ENCODE peak calls at places on chromosomes 13 and 19, in seven cellular contexts. A is substantia nigra; D is tibial nerve; B is transverse colon; Z is heart right ventricle; Q is IMR-90; M is CD8-positive, alpha-beta T cell. I is an unnamed sample.

GRCh38 chr13:108595416-108596257 is 33.8 kb upstream of the MYO16 start:
- DNase-seq in D (no peak), M (no peak), B (no peak), A (peak; percentile 52), Z (no peak), Q (no peak), I (no peak)

GRCh38 chr19:48391100-48392005 is at the start of gene KDELR1:
- DNase-seq in Z (peak; percentile 78), M (peak; percentile 76), B (peak; percentile 82), A (peak; percentile 74), D (peak; percentile 71), Q (peak; percentile 60), I (peak; percentile 87)

GRCh38 chr13:36029171-36029570 is 102.0 kb downstream of the DCLK1 start:
- DNase-seq in Q (peak; percentile 5), Z (no peak), A (no peak), D (no peak), M (no peak), B (no peak), I (no peak)

GRCh38 chr13:46593403-46593802 is 40.4 kb downstream of the LRCH1 start:
- DNase-seq in M (peak; percentile 27), B (no peak), D (no peak), Q (no peak), Z (no peak), A (no peak), I (no peak)

GRCh38 chr19:6586056-6586455 is 4.9 kb downstream of the CD70 start:
- DNase-seq in Z (no peak), M (no peak), D (no peak), Q (no peak), A (no peak), B (no peak), I (no peak)

GRCh38 chr19:33394006-33394722 is 20.7 kb downstream of the CEBPG start:
- DNase-seq in M (no peak), Z (no peak), B (no peak), A (peak; percentile 21), Q (peak; percentile 69), D (peak; percentile 65), I (no peak)

GRCh38 chr13:110380359-110381028 is 73.4 kb downstream of the COL4A2 start:
- DNase-seq in Q (peak; percentile 98), Z (no peak), M (no peak), A (no peak), D (no peak), B (no peak), I (no peak)

GRCh38 chr13:57823704-57824103 is 192.2 kb downstream of the PCDH17 start:
- DNase-seq in D (no peak), M (no peak), B (no peak), A (no peak), Q (no peak), Z (no peak), I (no peak)

GRCh38 chr13:51764184-51765141 is 39.5 kb downstream of the DHRS12 start:
- DNase-seq in B (peak; percentile 56), M (peak; percentile 34), Z (peak; percentile 70), Q (peak; percentile 97), D (peak; percentile 81), A (peak; percentile 85), I (peak; percentile 87)

GRCh38 chr19:49911381-49912145 is 14.9 kb upstream of the IL4I1 start:
- DNase-seq in B (no peak), Z (no peak), A (peak; percentile 28), Q (peak; percentile 52), M (no peak), D (no peak), I (no peak)

GRCh38 chr13:110812869-110813645 is 99.6 kb downstream of the ING1 start:
- DNase-seq in Z (no peak), M (no peak), B (no peak), D (no peak), Q (no peak), A (no peak), I (no peak)

GRCh38 chr19:31511696-31512095 is 162.5 kb upstream of the TSHZ3 start:
- DNase-seq in D (no peak), Z (no peak), M (no peak), B (no peak), Q (no peak), A (no peak), I (no peak)

GRCh38 chr13:50410921-50411712 is 395.9 kb downstream of the KCNRG start:
- DNase-seq in M (no peak), Q (peak; percentile 86), D (no peak), Z (no peak), B (no peak), A (no peak), I (no peak)

GRCh38 chr13:30846311-30846710 is 59.8 kb upstream of the MEDAG start:
- DNase-seq in D (no peak), B (no peak), Q (peak; percentile 49), M (no peak), A (no peak), Z (no peak), I (no peak)

GRCh38 chr19:33868821-33869412 is 72.2 kb downstream of the KCTD15 start:
- DNase-seq in D (no peak), M (no peak), B (peak; percentile 14), A (peak; percentile 28), Z (peak; percentile 41), Q (no peak), I (peak; percentile 23)

GRCh38 chr13:113537205-113537604 is 46.7 kb upstream of the DCUN1D2 start:
- DNase-seq in Z (no peak), M (no peak), D (no peak), A (no peak), Q (no peak), B (no peak), I (peak; percentile 5)

GRCh38 chr13:101291216-101291615 is 125.1 kb downstream of the NALCN start:
- DNase-seq in B (no peak), D (no peak), M (no peak), Z (no peak), A (no peak), Q (peak; percentile 39), I (no peak)

GRCh38 chr13:83340170-83340569 is 542.1 kb downstream of the SLITRK1 start:
- DNase-seq in M (no peak), Q (no peak), D (no peak), B (no peak), Z (no peak), A (no peak), I (no peak)
- H3K27ac ChIP-seq in M (no peak overlapping the region), Q (no peak overlapping the region), D (no peak overlapping the region), B (no peak overlapping the region), Z (no peak overlapping the region), A (no peak overlapping the region), I (no peak overlapping the region)

GRCh38 chr19:29328586-29328985 is 115.6 kb upstream of the UQCRFS1 start:
- DNase-seq in B (no peak), Z (no peak), A (no peak), D (no peak), Q (no peak), M (no peak), I (no peak)

GRCh38 chr19:29325241-29325975 is 112.5 kb upstream of the UQCRFS1 start:
- DNase-seq in M (no peak), Z (no peak), Q (no peak), D (no peak), A (no peak), B (no peak), I (no peak)

GRCh38 chr19:29326351-29326750 is 113.4 kb upstream of the UQCRFS1 start:
- DNase-seq in Q (no peak), A (no peak), M (no peak), D (no peak), Z (no peak), B (no peak), I (no peak)

GRCh38 chr19:29324717-29325116 is 111.8 kb upstream of the UQCRFS1 start:
- DNase-seq in Q (no peak), B (no peak), M (no peak), Z (no peak), A (no peak), D (no peak), I (no peak)

GRCh38 chr19:29326849-29327840 is 114.2 kb upstream of the UQCRFS1 start:
- DNase-seq in A (no peak), Q (no peak), M (no peak), D (no peak), B (no peak), Z (no peak), I (no peak)
- H3K27ac ChIP-seq in A (no peak overlapping the region), Q (no peak overlapping the region), M (no peak overlapping the region), D (no peak overlapping the region), B (no peak overlapping the region), Z (no peak overlapping the region), I (no peak overlapping the region)

GRCh38 chr13:28658539-28658795 is 463 bp upstream of the POMP start:
- DNase-seq in D (no peak), M (no peak), B (no peak), Q (no peak), A (no peak), Z (no peak), I (no peak)

GRCh38 chr13:28659611-28659970 is 661 bp downstream of the POMP start:
- DNase-seq in Q (peak; percentile 75), D (no peak), A (no peak), M (no peak), B (no peak), Z (no peak), I (no peak)

GRCh38 chr13:28657784-28658538 is 969 bp upstream of the POMP start:
- DNase-seq in A (no peak), Z (no peak), Q (peak; percentile 58), D (no peak), B (no peak), M (no peak), I (no peak)

GRCh38 chr13:28655566-28655965 is 3.4 kb upstream of the POMP start:
- DNase-seq in M (no peak), D (no peak), A (no peak), Z (no peak), B (no peak), Q (peak; percentile 80), I (no peak)

DNA sequence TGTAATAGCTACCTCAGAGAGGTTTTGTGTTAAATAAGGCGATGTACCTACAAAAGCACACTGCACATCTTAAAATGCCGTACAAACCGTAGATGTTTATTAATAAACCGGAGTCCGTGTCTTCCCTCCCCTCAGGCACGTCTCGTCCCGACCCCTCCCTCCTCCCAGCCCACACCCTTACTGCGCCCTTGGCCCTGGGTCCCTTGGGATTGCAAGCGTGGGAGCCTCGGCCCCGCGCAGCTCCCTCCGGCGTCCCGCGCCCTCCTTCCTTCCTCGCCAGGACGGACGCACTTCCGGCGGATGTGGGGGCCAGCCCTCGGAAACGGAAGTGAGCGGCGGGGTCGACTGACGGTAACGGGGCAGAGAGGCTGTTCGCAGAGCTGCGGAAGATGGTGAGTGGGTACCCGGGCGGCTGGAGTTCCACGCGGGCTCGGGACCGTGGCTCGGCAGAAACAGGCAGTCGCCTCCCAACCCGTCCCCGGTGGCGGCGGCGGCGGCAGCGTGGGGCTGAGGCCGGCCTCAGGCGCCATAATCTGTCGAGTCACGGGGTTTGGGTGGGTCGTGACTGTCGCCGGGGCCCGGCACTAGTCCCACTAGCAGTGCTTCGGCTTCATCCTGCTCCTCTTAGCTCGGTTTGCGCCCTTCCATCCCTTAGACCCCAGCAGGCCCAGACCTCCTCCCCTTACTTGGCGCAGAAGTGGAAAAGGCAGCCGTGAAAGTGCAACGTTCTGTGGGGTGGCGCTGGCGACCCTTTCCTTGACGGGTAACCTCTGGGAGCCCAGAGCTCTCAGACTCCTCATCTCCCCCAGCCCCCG is at the start of gene POMP:
- DNase-seq in D (peak; percentile 90), M (peak; percentile 94), Z (peak; percentile 96), B (peak; percentile 94), Q (peak; percentile 95), A (peak; percentile 89), I (peak; percentile 95)
- H3K27ac ChIP-seq in D (peak within 1 kb of the TSS; percentile 98), M (peak within 1 kb of the TSS; percentile 85), Z (peak within 1 kb of the TSS; percentile 89), B (peak within 1 kb of the TSS; percentile 91), Q (peak within 1 kb of the TSS; percentile 90), A (peak within 1 kb of the TSS; percentile 85), I (peak within 1 kb of the TSS; percentile 93)

DNA sequence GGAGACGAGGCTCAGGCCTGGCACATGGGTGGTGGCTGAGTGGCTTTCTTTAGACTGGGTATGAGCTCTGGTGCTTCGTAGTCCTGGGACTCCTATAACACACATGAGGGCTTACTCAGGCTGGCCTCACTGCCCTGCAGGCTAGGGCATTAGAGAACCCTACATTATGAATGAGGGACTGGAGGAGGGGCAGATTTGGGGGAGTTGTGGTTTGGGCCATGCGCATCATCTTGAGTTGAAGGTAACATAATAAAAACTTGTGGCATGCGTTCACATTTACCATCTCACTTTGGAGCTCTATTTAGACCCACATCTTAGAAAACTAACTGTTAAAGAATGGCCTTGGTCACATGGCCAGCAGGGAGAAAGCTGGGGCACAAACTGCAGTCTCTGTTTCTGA is 54.2 kb downstream of the STARD13 start:
- DNase-seq in B (no peak), A (no peak), D (no peak), Z (no peak), Q (no peak), M (no peak), I (no peak)
- H3K27ac ChIP-seq in B (no peak overlapping the region), A (peak overlapping the region; percentile 80), D (peak overlapping the region; percentile 83), Z (peak overlapping the region; percentile 75), Q (peak overlapping the region; percentile 93), M (no peak overlapping the region), I (no peak overlapping the region)